ENCODE peak calls at places on chromosomes 7 and 10, in ten cellular contexts. D is GM20000, L is heart left ventricle, N is spleen, O is MCF 10A, A is cardiac fibroblast, P is MM.1S, M is osteocyte, Z is AG04449, X is BJ. J is an unnamed sample.

GRCh38 chr7:104980969-104981670 is 32.9 kb upstream of the KMT2E start:
- DNase-seq in M (no peak), Z (no peak), D (peak), N (no peak), O (peak), X (no peak), L (no peak), A (peak), P (peak), J (no peak)

GRCh38 chr10:110399163-110400094 is 94.7 kb upstream of the SMNDC1 start:
- DNase-seq in X (peak), M (no peak), Z (peak), L (no peak), P (no peak), A (peak), N (no peak), O (peak), D (no peak), J (peak)

GRCh38 chr10:125578658-125579315 is 104.2 kb downstream of the TEX36 start:
- DNase-seq in Z (no peak), M (peak), X (no peak), D (no peak), O (no peak), L (no peak), A (no peak), P (no peak), N (no peak), J (no peak)

GRCh38 chr7:28958946-28959417 is 852 bp upstream of the TRIL start:
- DNase-seq in D (no peak), M (no peak), N (no peak), Z (no peak), P (no peak), X (no peak), L (no peak), O (no peak), A (no peak), J (no peak)

GRCh38 chr7:141053626-141054025 is 20.2 kb upstream of the TMEM178B start:
- DNase-seq in N (no peak), M (no peak), O (no peak), X (no peak), L (no peak), D (no peak), P (no peak), Z (no peak), A (no peak), J (no peak)

GRCh38 chr10:78139336-78139735 is 105.7 kb downstream of the RPS24 start:
- DNase-seq in N (no peak), A (no peak), D (no peak), Z (no peak), L (no peak), P (no peak), X (no peak), O (no peak), M (no peak), J (no peak)

GRCh38 chr7:73901231-73901822 is 40.4 kb downstream of the TMEM270 start:
- DNase-seq in L (no peak), M (no peak), Z (no peak), P (no peak), O (no peak), X (no peak), N (peak), A (no peak), D (no peak), J (no peak)

GRCh38 chr7:5694221-5694754 is 87.2 kb downstream of the RNF216 start:
- DNase-seq in D (no peak), M (no peak), P (no peak), N (no peak), X (peak), L (no peak), Z (peak), O (peak), A (peak), J (peak)

DNA sequence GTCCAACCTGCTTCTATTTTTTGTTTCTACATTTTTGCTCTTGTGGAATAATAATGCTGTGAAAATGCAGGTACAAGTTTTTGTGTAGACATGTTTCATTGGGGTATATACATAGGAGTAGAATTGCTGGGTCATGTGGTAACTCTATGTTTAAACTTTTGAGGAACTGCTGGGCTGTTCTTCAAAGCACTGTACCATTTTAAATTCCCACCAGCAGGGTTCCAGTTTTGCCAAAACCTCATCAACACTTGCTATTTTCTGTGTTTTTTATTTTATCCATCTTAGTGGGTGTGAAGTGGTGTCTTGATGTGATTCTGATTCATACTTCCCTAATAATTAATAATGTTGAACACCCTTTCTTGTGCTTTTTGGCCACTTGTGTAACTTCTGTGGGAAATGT is 138.6 kb downstream of the RGS10 start:
- DNase-seq in X (no peak), Z (no peak), D (no peak), M (no peak), A (no peak), O (no peak), N (no peak), P (no peak), L (no peak), J (no peak)
- TF ChIP-seq CTCF in X (peak), Z (no peak), D (no peak), M (no peak), A (no peak), O (no peak), N (no peak), P (no peak), L (no peak), J (no peak)

DNA sequence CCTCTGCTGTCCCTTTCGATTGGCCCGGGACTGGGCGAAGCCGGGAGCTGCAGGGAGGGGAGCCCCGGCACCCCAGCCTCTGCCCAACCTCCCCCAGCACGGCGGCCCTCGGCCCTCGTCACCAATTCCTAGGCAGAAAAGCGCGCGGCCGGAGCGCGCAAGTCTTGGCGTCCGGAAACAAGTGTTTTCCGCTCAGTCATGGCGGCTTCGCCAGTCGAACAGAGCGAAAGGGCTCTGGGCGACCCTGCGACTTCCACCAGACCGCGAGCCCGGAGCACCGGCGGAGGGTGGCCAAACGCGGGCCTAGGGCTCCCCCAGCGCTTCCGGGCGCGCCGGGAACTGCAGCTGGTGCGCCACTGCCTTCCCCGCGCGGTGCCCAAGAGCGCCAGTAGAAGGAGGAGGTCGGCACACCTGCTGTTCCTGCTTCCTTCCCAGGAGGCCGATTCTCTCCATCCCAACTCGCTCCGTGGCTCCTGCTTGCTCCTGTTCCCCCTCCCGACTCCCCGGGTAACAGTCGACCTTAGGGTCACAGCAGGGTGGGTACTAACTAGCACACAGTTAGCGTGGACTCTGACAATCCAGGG is 729.9 kb downstream of the ZWINT start:
- DNase-seq in M (peak), O (no peak), L (peak), A (peak), D (peak), X (no peak), Z (no peak), N (peak), P (peak), J (no peak)
- TF ChIP-seq CTCF in M (peak), O (peak), L (peak), A (peak), D (peak), X (peak), Z (peak), N (no peak), P (peak), J (no peak)

GRCh38 chr7:15007507-15007906 is 105.0 kb upstream of the DGKB start:
- DNase-seq in D (no peak), A (peak), O (peak), P (no peak), L (no peak), N (no peak), M (no peak), X (no peak), Z (no peak), J (no peak)
- TF ChIP-seq CTCF in D (no peak), A (peak), O (no peak), P (peak), L (no peak), N (no peak), M (peak), X (peak), Z (peak), J (peak)

DNA sequence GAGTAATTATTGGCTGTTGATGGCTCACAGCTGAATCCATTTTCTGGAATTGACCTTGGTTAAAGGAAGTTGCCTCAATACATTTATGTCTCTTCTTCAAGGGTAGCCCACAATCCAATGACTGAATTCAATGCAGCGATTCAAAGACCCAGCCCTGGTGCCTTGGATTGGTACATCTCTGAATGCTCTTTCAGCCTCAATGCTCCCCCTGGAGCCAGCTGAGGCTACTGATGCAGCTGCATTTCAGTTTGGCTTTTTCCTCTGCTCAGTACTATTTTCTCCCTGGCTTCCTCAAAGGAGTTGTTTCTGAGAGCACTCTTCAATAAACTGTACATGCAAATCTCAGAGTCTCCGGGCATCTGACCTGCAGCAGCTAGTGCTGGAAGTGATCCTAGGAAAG is 633 bp upstream of the EBLN1 start:
- DNase-seq in A (no peak), M (no peak), X (no peak), N (no peak), L (no peak), Z (no peak), D (no peak), P (no peak), O (no peak), J (no peak)
- TF ChIP-seq CTCF in A (no peak), M (peak), X (no peak), N (no peak), L (no peak), Z (no peak), D (no peak), P (no peak), O (no peak), J (no peak)

GRCh38 chr10:44961231-44961571 is 1.6 kb downstream of the RASSF4 start:
- DNase-seq in X (no peak), O (no peak), L (peak), P (no peak), A (no peak), D (no peak), N (peak), M (no peak), Z (no peak), J (no peak)

GRCh38 chr10:44961931-44962750 is 2.5 kb downstream of the RASSF4 start:
- DNase-seq in O (no peak), X (no peak), Z (no peak), D (no peak), A (no peak), L (peak), P (peak), M (no peak), N (peak), J (no peak)

GRCh38 chr10:44965104-44965503 is 5.5 kb downstream of the RASSF4 start:
- DNase-seq in O (no peak), N (no peak), X (no peak), P (no peak), L (peak), Z (no peak), A (no peak), M (no peak), D (no peak), J (no peak)

GRCh38 chr10:44963772-44964633 is 4.4 kb downstream of the RASSF4 start:
- DNase-seq in X (no peak), D (no peak), N (peak), P (peak), A (peak), Z (no peak), O (no peak), M (peak), L (peak), J (no peak)

GRCh38 chr10:44962870-44963738 is 3.5 kb downstream of the RASSF4 start:
- DNase-seq in A (no peak), N (peak), D (no peak), M (no peak), Z (no peak), P (peak), X (no peak), O (no peak), L (peak), J (no peak)
- TF ChIP-seq CTCF in A (peak), N (no peak), D (no peak), M (peak), Z (peak), P (peak), X (peak), O (peak), L (peak), J (no peak)

J was measured in AG09319.